ENCODE peak calls at places on chromosomes 12 and 14, in ten cellular contexts. B is IMR-90, I is mesendoderm, V is H1, Z is neuronal stem cell, A is PC-3, X is fibroblast of lung, T is neural progenitor cell, J is hepatocyte, S is keratinocyte. U is an unnamed sample.

GRCh38 chr12:131808744-131809371 is 19.3 kb upstream of the MMP17 start:
- DNase-seq in J (no peak), X (no peak), T (no peak), B (no peak), A (no peak), Z (no peak), I (no peak), S (no peak), V (no peak), U (peak)

GRCh38 chr14:97408937-97409860 is 612.0 kb downstream of the VRK1 start:
- DNase-seq in X (no peak), S (no peak), T (no peak), J (no peak), A (no peak), V (no peak), B (no peak), Z (no peak), I (no peak), U (no peak)

GRCh38 chr12:18482601-18483120 is 221.3 kb downstream of the PIK3C2G start:
- DNase-seq in Z (no peak), J (no peak), I (peak), T (no peak), A (no peak), B (no peak), X (peak), S (no peak), V (no peak), U (no peak)

GRCh38 chr12:112916270-112916669 is 9.5 kb downstream of the OAS1 start:
- DNase-seq in Z (no peak), T (no peak), B (no peak), J (no peak), V (no peak), S (no peak), X (no peak), A (peak), I (no peak), U (no peak)

GRCh38 chr14:22547948-22548750 is 40.9 kb downstream of the DAD1 start:
- DNase-seq in S (no peak), T (no peak), X (no peak), B (no peak), A (no peak), V (no peak), I (no peak), Z (no peak), J (no peak), U (no peak)

GRCh38 chr14:91329615-91330014 is 85.1 kb upstream of the GPR68 start:
- DNase-seq in T (no peak), J (no peak), Z (no peak), V (no peak), I (no peak), X (no peak), A (no peak), B (no peak), S (no peak), U (peak)

GRCh38 chr12:125645724-125646123 is 580.5 kb downstream of the AACS start:
- DNase-seq in X (no peak), A (no peak), J (no peak), S (no peak), B (no peak), Z (no peak), V (no peak), I (no peak), T (no peak), U (no peak)

GRCh38 chr12:69824956-69825355 is at the start of gene MYRFL:
- DNase-seq in Z (no peak), T (no peak), A (no peak), S (no peak), V (no peak), J (no peak), X (no peak), I (no peak), B (no peak), U (no peak)

GRCh38 chr12:82874935-82875334 is 188.2 kb downstream of the TMTC2 start:
- DNase-seq in T (no peak), Z (no peak), S (no peak), J (peak), X (peak), I (no peak), V (no peak), B (peak), A (peak), U (no peak)

GRCh38 chr14:94103554-94104165 is 6.9 kb upstream of the IFI27 start:
- DNase-seq in S (no peak), J (no peak), V (no peak), Z (no peak), T (no peak), I (no peak), X (peak), B (no peak), A (no peak), U (no peak)

GRCh38 chr14:90114554-90114953 is 52.8 kb downstream of the KCNK13 start:
- DNase-seq in I (peak), A (no peak), Z (no peak), X (no peak), J (no peak), V (no peak), T (peak), B (no peak), S (no peak), U (no peak)

GRCh38 chr14:71485833-71486232 is 446.4 kb upstream of the RGS6 start:
- DNase-seq in S (no peak), A (no peak), I (no peak), T (no peak), J (no peak), V (no peak), Z (no peak), B (no peak), X (no peak), U (peak)

GRCh38 chr12:95634622-95635621 is 83.6 kb upstream of the USP44 start:
- DNase-seq in B (peak), J (peak), A (peak), T (no peak), I (no peak), X (peak), S (no peak), Z (no peak), V (no peak), U (no peak)

GRCh38 chr12:57272337-57273151 is 21.6 kb upstream of the STAC3 start:
- DNase-seq in X (peak), S (no peak), J (no peak), B (peak), Z (no peak), A (no peak), I (peak), V (no peak), T (no peak), U (no peak)

GRCh38 chr12:3217683-3218079 is 140.5 kb downstream of the TSPAN9 start:
- DNase-seq in T (no peak), X (no peak), A (no peak), J (no peak), Z (no peak), S (no peak), B (no peak), I (no peak), V (no peak), U (no peak)

GRCh38 chr14:22303589-22304195 is 285.3 kb downstream of the DAD1 start:
- DNase-seq in S (no peak), I (no peak), B (peak), J (no peak), X (peak), T (peak), A (peak), V (no peak), Z (no peak), U (no peak)

GRCh38 chr14:91252901-91253794 is 8.6 kb upstream of the GPR68 start:
- DNase-seq in A (peak), X (no peak), Z (no peak), J (peak), I (peak), B (no peak), T (peak), S (no peak), V (peak), U (no peak)

GRCh38 chr12:68455676-68456345 is 123.6 kb upstream of the MDM1 start:
- DNase-seq in V (no peak), A (no peak), T (no peak), I (no peak), Z (no peak), B (peak), X (peak), J (no peak), S (no peak), U (no peak)

GRCh38 chr12:68453278-68453677 is 121.1 kb upstream of the MDM1 start:
- DNase-seq in Z (no peak), B (no peak), A (no peak), S (no peak), T (no peak), I (no peak), X (no peak), V (no peak), J (no peak), U (no peak)

GRCh38 chr12:68451261-68452091 is 119.3 kb upstream of the MDM1 start:
- DNase-seq in S (no peak), I (peak), B (peak), X (peak), A (peak), T (no peak), Z (no peak), V (no peak), J (peak), U (peak)

GRCh38 chr12:68454855-68455254 is 122.7 kb upstream of the MDM1 start:
- DNase-seq in Z (no peak), T (no peak), I (no peak), A (no peak), V (no peak), B (no peak), J (no peak), X (no peak), S (no peak), U (no peak)

GRCh38 chr12:68453876-68454275 is 121.7 kb upstream of the MDM1 start:
- DNase-seq in B (no peak), I (no peak), X (peak), S (no peak), V (no peak), T (no peak), A (no peak), Z (no peak), J (no peak), U (no peak)
- H3K4me2 ChIP-seq in B (no peak), I (no peak), X (no peak), S (no peak), V (no peak), T (no peak), A (no peak), Z (no peak), J (no peak), U (no peak)

GRCh38 chr12:43370299-43370698 is 181.7 kb downstream of the ADAMTS20 start:
- DNase-seq in A (peak), S (peak), J (no peak), X (peak), B (peak), I (no peak), Z (no peak), V (no peak), T (no peak), U (peak)
- H3K27ac ChIP-seq in A (peak), S (peak), J (no peak), X (no peak), B (no peak), I (no peak), Z (no peak), V (no peak), T (no peak), U (no peak)

DNA sequence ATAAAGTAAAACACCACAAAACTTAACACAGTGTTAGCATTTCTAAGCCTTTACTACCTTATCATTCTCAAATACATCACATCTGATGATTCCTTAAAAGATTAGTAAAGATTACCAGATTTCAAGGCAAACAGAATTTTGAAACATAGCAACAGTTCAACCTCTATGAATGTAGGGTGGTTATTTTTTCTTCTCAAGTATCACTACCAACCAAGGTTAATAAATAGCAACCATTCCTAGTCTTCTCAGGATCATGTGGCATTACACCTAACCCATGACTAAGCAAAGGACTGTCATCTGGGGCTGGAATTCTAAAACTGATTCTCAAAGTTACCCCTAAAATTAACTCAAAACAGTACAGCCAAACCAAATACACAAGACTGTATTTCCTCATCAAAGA is 39.4 kb upstream of the CSRNP2 start:
- DNase-seq in I (no peak), J (no peak), V (no peak), A (no peak), T (no peak), X (peak), S (no peak), Z (no peak), B (no peak), U (no peak)
- H3K4me2 ChIP-seq in I (no peak), J (no peak), V (no peak), A (no peak), T (no peak), X (no peak), S (no peak), Z (no peak), B (no peak), U (no peak)

DNA sequence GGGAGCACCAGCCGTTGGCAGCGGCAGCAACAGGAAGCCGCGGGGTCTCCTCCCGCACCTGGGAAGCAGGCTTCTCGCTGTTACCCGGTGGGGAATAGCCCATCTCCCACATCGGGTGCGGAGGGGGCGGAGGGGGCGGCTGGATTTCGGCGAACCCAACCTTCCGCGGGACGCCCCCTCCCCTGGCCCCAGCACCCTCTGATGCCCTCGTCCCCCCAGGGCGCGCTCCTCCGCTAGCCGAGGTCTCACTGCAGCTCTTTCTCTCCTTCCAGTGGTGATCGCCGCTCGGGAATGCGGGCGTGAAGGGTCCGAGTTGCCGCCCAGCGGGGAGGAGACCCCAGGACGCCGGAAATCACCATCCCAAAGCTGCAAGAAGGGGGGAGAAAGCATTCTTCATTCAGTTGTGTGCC is 301 bp downstream of the SAMD4A start:
- DNase-seq in I (peak), X (peak), V (peak), A (no peak), S (no peak), Z (peak), T (peak), J (peak), B (no peak), U (peak)
- H3K27ac ChIP-seq in I (peak), X (peak), V (no peak), A (peak), S (peak), Z (no peak), T (no peak), J (peak), B (peak), U (peak)

GRCh38 chr12:48882972-48883304 is 17.3 kb upstream of the RND1 start:
- DNase-seq in X (no peak), T (no peak), J (no peak), S (no peak), B (no peak), V (no peak), Z (no peak), A (no peak), I (no peak), U (no peak)

GRCh38 chr12:48880647-48881046 is 15.0 kb upstream of the RND1 start:
- DNase-seq in X (no peak), S (no peak), I (no peak), V (no peak), Z (no peak), T (no peak), A (no peak), J (no peak), B (no peak), U (no peak)

GRCh38 chr12:48883305-48884171 is 17.9 kb upstream of the RND1 start:
- DNase-seq in B (peak), T (peak), S (no peak), J (peak), V (peak), Z (peak), I (peak), X (peak), A (no peak), U (no peak)

GRCh38 chr12:48881652-48882324 is 16.1 kb upstream of the RND1 start:
- DNase-seq in S (no peak), I (no peak), X (peak), V (no peak), T (peak), J (no peak), A (no peak), Z (no peak), B (no peak), U (peak)

DNA sequence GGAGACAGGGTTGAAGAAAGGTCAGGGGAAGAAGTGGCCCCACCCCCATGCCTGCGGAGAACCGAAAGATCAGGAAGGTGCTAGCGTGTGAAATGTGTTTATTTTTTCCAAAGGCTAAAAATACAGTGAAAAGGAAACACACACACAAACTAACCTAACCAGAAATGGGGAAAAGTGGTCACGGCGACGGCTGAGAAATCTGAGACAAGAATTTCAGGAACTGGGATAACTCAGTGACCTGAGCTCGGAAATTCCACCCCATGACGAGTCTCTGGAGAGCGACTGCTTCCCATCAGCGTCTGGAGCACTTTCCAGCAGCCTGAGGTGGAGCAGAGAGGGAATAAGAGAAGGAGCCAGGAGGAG is 16.6 kb upstream of the RND1 start:
- DNase-seq in I (peak), J (peak), X (peak), V (no peak), A (peak), B (peak), Z (no peak), T (peak), S (no peak), U (peak)
- H3K4me2 ChIP-seq in I (peak), J (peak), X (peak), V (peak), A (peak), B (peak), Z (no peak), T (peak), S (peak), U (peak)

DNA sequence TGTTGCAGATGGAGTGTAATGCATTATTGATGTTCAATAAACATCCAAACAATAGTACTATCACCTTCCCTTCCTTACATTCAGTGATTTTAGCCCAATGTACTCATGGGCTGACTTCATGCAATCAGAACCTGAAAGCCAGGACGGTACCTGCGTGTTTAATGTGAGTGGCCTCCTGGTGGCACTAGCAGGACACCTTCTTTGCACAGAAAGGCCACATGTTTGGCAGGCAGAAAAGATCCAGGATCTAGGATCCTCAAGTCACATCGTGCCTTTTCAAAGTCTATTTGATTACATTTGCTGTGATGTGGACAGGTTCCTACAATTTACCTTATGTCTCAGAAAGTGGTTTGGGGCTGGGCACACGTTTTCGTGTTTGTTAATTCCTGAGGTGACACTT is 82.9 kb downstream of the NEDD1 start:
- DNase-seq in B (no peak), T (peak), V (peak), J (peak), Z (peak), I (peak), A (peak), X (peak), S (no peak), U (no peak)
- H3K27ac ChIP-seq in B (no peak), T (no peak), V (no peak), J (no peak), Z (no peak), I (no peak), A (no peak), X (no peak), S (no peak), U (no peak)